ENCODE peak calls at places on chromosomes 13 and 19, in eight cellular contexts. One of them, this sample, is unnamed.

GRCh38 chr19:44925114-44925891 is 10.9 kb downstream of the APOC1 start:
- DNase-seq in fibroblast of mammary gland: peak
- DNase-seq in B cell: no peak
- DNase-seq in non-pigmented ciliary epithelial cell: no peak
- DNase-seq in NCI-H524: no peak
- DNase-seq in stimulated activated CD4-positive, alpha-beta T cell treated with anti-CD3 and anti-CD28 coated beads, Interleukin-4, amount 100 ng/mL, for 24 hours: no peak
- DNase-seq in BE2C: no peak
- DNase-seq in CD8-positive, alpha-beta T cell: no peak
- DNase-seq in this sample: no peak

GRCh38 chr13:50366488-50367174 is 351.4 kb downstream of the KCNRG start:
- DNase-seq in fibroblast of mammary gland: no peak
- DNase-seq in B cell: no peak
- DNase-seq in non-pigmented ciliary epithelial cell: no peak
- DNase-seq in NCI-H524: no peak
- DNase-seq in stimulated activated CD4-positive, alpha-beta T cell treated with anti-CD3 and anti-CD28 coated beads, Interleukin-4, amount 100 ng/mL, for 24 hours: peak
- DNase-seq in BE2C: no peak
- DNase-seq in CD8-positive, alpha-beta T cell: no peak
- DNase-seq in this sample: no peak

GRCh38 chr13:28475916-28476725 is 18.8 kb downstream of the FLT1 start:
- DNase-seq in fibroblast of mammary gland: peak
- DNase-seq in B cell: no peak
- DNase-seq in non-pigmented ciliary epithelial cell: peak
- DNase-seq in NCI-H524: no peak
- DNase-seq in stimulated activated CD4-positive, alpha-beta T cell treated with anti-CD3 and anti-CD28 coated beads, Interleukin-4, amount 100 ng/mL, for 24 hours: no peak
- DNase-seq in BE2C: no peak
- DNase-seq in CD8-positive, alpha-beta T cell: no peak
- DNase-seq in this sample: peak

GRCh38 chr13:113860051-113860471 is 3.8 kb downstream of the GAS6 start:
- DNase-seq in fibroblast of mammary gland: no peak
- DNase-seq in B cell: peak
- DNase-seq in non-pigmented ciliary epithelial cell: no peak
- DNase-seq in NCI-H524: no peak
- DNase-seq in stimulated activated CD4-positive, alpha-beta T cell treated with anti-CD3 and anti-CD28 coated beads, Interleukin-4, amount 100 ng/mL, for 24 hours: no peak
- DNase-seq in BE2C: no peak
- DNase-seq in CD8-positive, alpha-beta T cell: no peak
- DNase-seq in this sample: no peak

GRCh38 chr19:16624236-16624635 is 3.8 kb downstream of the MED26 start:
- DNase-seq in fibroblast of mammary gland: no peak
- DNase-seq in B cell: no peak
- DNase-seq in non-pigmented ciliary epithelial cell: no peak
- DNase-seq in NCI-H524: no peak
- DNase-seq in stimulated activated CD4-positive, alpha-beta T cell treated with anti-CD3 and anti-CD28 coated beads, Interleukin-4, amount 100 ng/mL, for 24 hours: no peak
- DNase-seq in BE2C: no peak
- DNase-seq in CD8-positive, alpha-beta T cell: no peak
- DNase-seq in this sample: no peak

GRCh38 chr19:47598407-47599349 is 10.3 kb upstream of the BICRA start:
- DNase-seq in fibroblast of mammary gland: peak
- DNase-seq in B cell: no peak
- DNase-seq in non-pigmented ciliary epithelial cell: peak
- DNase-seq in NCI-H524: no peak
- DNase-seq in stimulated activated CD4-positive, alpha-beta T cell treated with anti-CD3 and anti-CD28 coated beads, Interleukin-4, amount 100 ng/mL, for 24 hours: no peak
- DNase-seq in BE2C: no peak
- DNase-seq in CD8-positive, alpha-beta T cell: no peak
- DNase-seq in this sample: peak

GRCh38 chr19:14550201-14550754 is 20.9 kb downstream of the TECR start:
- DNase-seq in fibroblast of mammary gland: peak
- DNase-seq in B cell: no peak
- DNase-seq in non-pigmented ciliary epithelial cell: no peak
- DNase-seq in NCI-H524: no peak
- DNase-seq in stimulated activated CD4-positive, alpha-beta T cell treated with anti-CD3 and anti-CD28 coated beads, Interleukin-4, amount 100 ng/mL, for 24 hours: no peak
- DNase-seq in BE2C: peak
- DNase-seq in CD8-positive, alpha-beta T cell: no peak
- DNase-seq in this sample: no peak

GRCh38 chr13:30803791-30804190 is 68.4 kb downstream of the ALOX5AP start:
- DNase-seq in fibroblast of mammary gland: no peak
- DNase-seq in B cell: no peak
- DNase-seq in non-pigmented ciliary epithelial cell: no peak
- DNase-seq in NCI-H524: peak
- DNase-seq in stimulated activated CD4-positive, alpha-beta T cell treated with anti-CD3 and anti-CD28 coated beads, Interleukin-4, amount 100 ng/mL, for 24 hours: no peak
- DNase-seq in BE2C: no peak
- DNase-seq in CD8-positive, alpha-beta T cell: no peak
- DNase-seq in this sample: no peak

GRCh38 chr13:71879129-71879535 is 12.1 kb upstream of the DACH1 start:
- DNase-seq in fibroblast of mammary gland: no peak
- DNase-seq in B cell: no peak
- DNase-seq in non-pigmented ciliary epithelial cell: peak
- DNase-seq in NCI-H524: peak
- DNase-seq in stimulated activated CD4-positive, alpha-beta T cell treated with anti-CD3 and anti-CD28 coated beads, Interleukin-4, amount 100 ng/mL, for 24 hours: no peak
- DNase-seq in BE2C: peak
- DNase-seq in CD8-positive, alpha-beta T cell: no peak
- DNase-seq in this sample: peak

GRCh38 chr13:67557642-67558241 is 327.6 kb upstream of the PCDH9 start:
- DNase-seq in fibroblast of mammary gland: no peak
- DNase-seq in B cell: no peak
- DNase-seq in non-pigmented ciliary epithelial cell: no peak
- DNase-seq in NCI-H524: no peak
- DNase-seq in stimulated activated CD4-positive, alpha-beta T cell treated with anti-CD3 and anti-CD28 coated beads, Interleukin-4, amount 100 ng/mL, for 24 hours: no peak
- DNase-seq in BE2C: no peak
- DNase-seq in CD8-positive, alpha-beta T cell: no peak
- DNase-seq in this sample: no peak

GRCh38 chr13:73075546-73075945 is 16.7 kb downstream of the KLF5 start:
- DNase-seq in fibroblast of mammary gland: no peak
- DNase-seq in B cell: no peak
- DNase-seq in non-pigmented ciliary epithelial cell: no peak
- DNase-seq in NCI-H524: no peak
- DNase-seq in stimulated activated CD4-positive, alpha-beta T cell treated with anti-CD3 and anti-CD28 coated beads, Interleukin-4, amount 100 ng/mL, for 24 hours: no peak
- DNase-seq in BE2C: no peak
- DNase-seq in CD8-positive, alpha-beta T cell: no peak
- DNase-seq in this sample: no peak

GRCh38 chr13:104296301-104296700 is 1230.1 kb upstream of the SLC10A2 start:
- DNase-seq in fibroblast of mammary gland: no peak
- DNase-seq in B cell: no peak
- DNase-seq in non-pigmented ciliary epithelial cell: no peak
- DNase-seq in NCI-H524: no peak
- DNase-seq in stimulated activated CD4-positive, alpha-beta T cell treated with anti-CD3 and anti-CD28 coated beads, Interleukin-4, amount 100 ng/mL, for 24 hours: no peak
- DNase-seq in BE2C: peak
- DNase-seq in CD8-positive, alpha-beta T cell: no peak
- DNase-seq in this sample: no peak

GRCh38 chr13:33213024-33213795 is 72.3 kb downstream of the STARD13 start:
- DNase-seq in fibroblast of mammary gland: no peak
- DNase-seq in B cell: no peak
- DNase-seq in non-pigmented ciliary epithelial cell: no peak
- DNase-seq in NCI-H524: no peak
- DNase-seq in stimulated activated CD4-positive, alpha-beta T cell treated with anti-CD3 and anti-CD28 coated beads, Interleukin-4, amount 100 ng/mL, for 24 hours: no peak
- DNase-seq in BE2C: no peak
- DNase-seq in CD8-positive, alpha-beta T cell: no peak
- DNase-seq in this sample: no peak

GRCh38 chr13:84972907-84973306 is 826.3 kb downstream of the SLITRK6 start:
- DNase-seq in fibroblast of mammary gland: no peak
- DNase-seq in B cell: no peak
- DNase-seq in non-pigmented ciliary epithelial cell: no peak
- DNase-seq in NCI-H524: no peak
- DNase-seq in stimulated activated CD4-positive, alpha-beta T cell treated with anti-CD3 and anti-CD28 coated beads, Interleukin-4, amount 100 ng/mL, for 24 hours: no peak
- DNase-seq in BE2C: no peak
- DNase-seq in CD8-positive, alpha-beta T cell: no peak
- DNase-seq in this sample: no peak

GRCh38 chr19:46824887-46825730 is 25.5 kb downstream of the AP2S1 start:
- DNase-seq in fibroblast of mammary gland: peak
- DNase-seq in B cell: no peak
- DNase-seq in non-pigmented ciliary epithelial cell: no peak
- DNase-seq in NCI-H524: no peak
- DNase-seq in stimulated activated CD4-positive, alpha-beta T cell treated with anti-CD3 and anti-CD28 coated beads, Interleukin-4, amount 100 ng/mL, for 24 hours: no peak
- DNase-seq in BE2C: no peak
- DNase-seq in CD8-positive, alpha-beta T cell: no peak
- DNase-seq in this sample: no peak

GRCh38 chr19:50835785-50836542 is 2.6 kb upstream of the KLK15 start:
- DNase-seq in fibroblast of mammary gland: peak
- DNase-seq in B cell: peak
- DNase-seq in non-pigmented ciliary epithelial cell: peak
- DNase-seq in NCI-H524: peak
- DNase-seq in stimulated activated CD4-positive, alpha-beta T cell treated with anti-CD3 and anti-CD28 coated beads, Interleukin-4, amount 100 ng/mL, for 24 hours: peak
- DNase-seq in BE2C: peak
- DNase-seq in CD8-positive, alpha-beta T cell: peak
- DNase-seq in this sample: peak

GRCh38 chr13:45441633-45442032 is 23.1 kb upstream of the COG3 start:
- DNase-seq in fibroblast of mammary gland: peak
- DNase-seq in B cell: no peak
- DNase-seq in non-pigmented ciliary epithelial cell: no peak
- DNase-seq in NCI-H524: no peak
- DNase-seq in stimulated activated CD4-positive, alpha-beta T cell treated with anti-CD3 and anti-CD28 coated beads, Interleukin-4, amount 100 ng/mL, for 24 hours: no peak
- DNase-seq in BE2C: no peak
- DNase-seq in CD8-positive, alpha-beta T cell: no peak
- DNase-seq in this sample: no peak

GRCh38 chr19:41945135-41945766 is 13.9 kb downstream of the RABAC1 start:
- DNase-seq in fibroblast of mammary gland: no peak
- DNase-seq in B cell: peak
- DNase-seq in non-pigmented ciliary epithelial cell: no peak
- DNase-seq in NCI-H524: no peak
- DNase-seq in stimulated activated CD4-positive, alpha-beta T cell treated with anti-CD3 and anti-CD28 coated beads, Interleukin-4, amount 100 ng/mL, for 24 hours: peak
- DNase-seq in BE2C: no peak
- DNase-seq in CD8-positive, alpha-beta T cell: peak
- DNase-seq in this sample: no peak

GRCh38 chr19:34480971-34481821 is at the start of gene WTIP:
- DNase-seq in fibroblast of mammary gland: peak
- DNase-seq in B cell: no peak
- DNase-seq in non-pigmented ciliary epithelial cell: peak
- DNase-seq in NCI-H524: no peak
- DNase-seq in stimulated activated CD4-positive, alpha-beta T cell treated with anti-CD3 and anti-CD28 coated beads, Interleukin-4, amount 100 ng/mL, for 24 hours: no peak
- DNase-seq in BE2C: no peak
- DNase-seq in CD8-positive, alpha-beta T cell: no peak
- DNase-seq in this sample: peak

GRCh38 chr19:3986260-3987041 is 1.2 kb upstream of the EEF2 start:
- DNase-seq in fibroblast of mammary gland: peak
- DNase-seq in B cell: peak
- DNase-seq in non-pigmented ciliary epithelial cell: no peak
- DNase-seq in NCI-H524: peak
- DNase-seq in stimulated activated CD4-positive, alpha-beta T cell treated with anti-CD3 and anti-CD28 coated beads, Interleukin-4, amount 100 ng/mL, for 24 hours: peak
- DNase-seq in BE2C: peak
- DNase-seq in CD8-positive, alpha-beta T cell: peak
- DNase-seq in this sample: peak

GRCh38 chr13:75541287-75541686 is 3.6 kb upstream of the COMMD6 start:
- DNase-seq in fibroblast of mammary gland: peak
- DNase-seq in B cell: no peak
- DNase-seq in non-pigmented ciliary epithelial cell: no peak
- DNase-seq in NCI-H524: no peak
- DNase-seq in stimulated activated CD4-positive, alpha-beta T cell treated with anti-CD3 and anti-CD28 coated beads, Interleukin-4, amount 100 ng/mL, for 24 hours: no peak
- DNase-seq in BE2C: no peak
- DNase-seq in CD8-positive, alpha-beta T cell: no peak
- DNase-seq in this sample: no peak

GRCh38 chr19:15244106-15244803 is 12.0 kb upstream of the EPHX3 start:
- DNase-seq in fibroblast of mammary gland: no peak
- DNase-seq in B cell: no peak
- DNase-seq in non-pigmented ciliary epithelial cell: no peak
- DNase-seq in NCI-H524: no peak
- DNase-seq in stimulated activated CD4-positive, alpha-beta T cell treated with anti-CD3 and anti-CD28 coated beads, Interleukin-4, amount 100 ng/mL, for 24 hours: no peak
- DNase-seq in BE2C: no peak
- DNase-seq in CD8-positive, alpha-beta T cell: no peak
- DNase-seq in this sample: no peak

GRCh38 chr19:13881692-13882418 is 4.9 kb downstream of the NANOS3 start:
- DNase-seq in fibroblast of mammary gland: peak
- DNase-seq in B cell: no peak
- DNase-seq in non-pigmented ciliary epithelial cell: no peak
- DNase-seq in NCI-H524: no peak
- DNase-seq in stimulated activated CD4-positive, alpha-beta T cell treated with anti-CD3 and anti-CD28 coated beads, Interleukin-4, amount 100 ng/mL, for 24 hours: peak
- DNase-seq in BE2C: no peak
- DNase-seq in CD8-positive, alpha-beta T cell: no peak
- DNase-seq in this sample: no peak

GRCh38 chr13:113357529-113357928 is 6.4 kb downstream of the GRTP1 start:
- DNase-seq in fibroblast of mammary gland: peak
- DNase-seq in B cell: no peak
- DNase-seq in non-pigmented ciliary epithelial cell: peak
- DNase-seq in NCI-H524: no peak
- DNase-seq in stimulated activated CD4-positive, alpha-beta T cell treated with anti-CD3 and anti-CD28 coated beads, Interleukin-4, amount 100 ng/mL, for 24 hours: no peak
- DNase-seq in BE2C: no peak
- DNase-seq in CD8-positive, alpha-beta T cell: no peak
- DNase-seq in this sample: no peak

GRCh38 chr13:75305057-75305456 is 176.9 kb downstream of the TBC1D4 start:
- DNase-seq in fibroblast of mammary gland: no peak
- DNase-seq in B cell: no peak
- DNase-seq in non-pigmented ciliary epithelial cell: no peak
- DNase-seq in NCI-H524: no peak
- DNase-seq in stimulated activated CD4-positive, alpha-beta T cell treated with anti-CD3 and anti-CD28 coated beads, Interleukin-4, amount 100 ng/mL, for 24 hours: no peak
- DNase-seq in BE2C: no peak
- DNase-seq in CD8-positive, alpha-beta T cell: no peak
- DNase-seq in this sample: no peak

GRCh38 chr13:112693831-112694497 is 4.1 kb downstream of the ATP11A start:
- DNase-seq in fibroblast of mammary gland: peak
- DNase-seq in B cell: no peak
- DNase-seq in non-pigmented ciliary epithelial cell: peak
- DNase-seq in NCI-H524: no peak
- DNase-seq in stimulated activated CD4-positive, alpha-beta T cell treated with anti-CD3 and anti-CD28 coated beads, Interleukin-4, amount 100 ng/mL, for 24 hours: no peak
- DNase-seq in BE2C: no peak
- DNase-seq in CD8-positive, alpha-beta T cell: no peak
- DNase-seq in this sample: no peak

GRCh38 chr13:106230450-106230849 is 305.0 kb downstream of the EFNB2 start:
- DNase-seq in fibroblast of mammary gland: peak
- DNase-seq in B cell: no peak
- DNase-seq in non-pigmented ciliary epithelial cell: peak
- DNase-seq in NCI-H524: no peak
- DNase-seq in stimulated activated CD4-positive, alpha-beta T cell treated with anti-CD3 and anti-CD28 coated beads, Interleukin-4, amount 100 ng/mL, for 24 hours: no peak
- DNase-seq in BE2C: no peak
- DNase-seq in CD8-positive, alpha-beta T cell: no peak
- DNase-seq in this sample: no peak

GRCh38 chr13:110915057-110915873 is at the start of gene ANKRD10:
- DNase-seq in fibroblast of mammary gland: peak
- DNase-seq in B cell: peak
- DNase-seq in non-pigmented ciliary epithelial cell: peak
- DNase-seq in NCI-H524: peak
- DNase-seq in stimulated activated CD4-positive, alpha-beta T cell treated with anti-CD3 and anti-CD28 coated beads, Interleukin-4, amount 100 ng/mL, for 24 hours: peak
- DNase-seq in BE2C: peak
- DNase-seq in CD8-positive, alpha-beta T cell: peak
- DNase-seq in this sample: peak

GRCh38 chr19:5308471-5309437 is 31.9 kb downstream of the PTPRS start:
- DNase-seq in fibroblast of mammary gland: peak
- DNase-seq in B cell: no peak
- DNase-seq in non-pigmented ciliary epithelial cell: peak
- DNase-seq in NCI-H524: no peak
- DNase-seq in stimulated activated CD4-positive, alpha-beta T cell treated with anti-CD3 and anti-CD28 coated beads, Interleukin-4, amount 100 ng/mL, for 24 hours: no peak
- DNase-seq in BE2C: peak
- DNase-seq in CD8-positive, alpha-beta T cell: no peak
- DNase-seq in this sample: peak

GRCh38 chr19:38024991-38025716 is 118.1 kb downstream of the SIPA1L3 start:
- DNase-seq in fibroblast of mammary gland: no peak
- DNase-seq in B cell: no peak
- DNase-seq in non-pigmented ciliary epithelial cell: no peak
- DNase-seq in NCI-H524: peak
- DNase-seq in stimulated activated CD4-positive, alpha-beta T cell treated with anti-CD3 and anti-CD28 coated beads, Interleukin-4, amount 100 ng/mL, for 24 hours: no peak
- DNase-seq in BE2C: no peak
- DNase-seq in CD8-positive, alpha-beta T cell: no peak
- DNase-seq in this sample: no peak

GRCh38 chr19:14530005-14530348 is 583 bp downstream of the TECR start:
- DNase-seq in fibroblast of mammary gland: peak
- DNase-seq in B cell: no peak
- DNase-seq in non-pigmented ciliary epithelial cell: no peak
- DNase-seq in NCI-H524: peak
- DNase-seq in stimulated activated CD4-positive, alpha-beta T cell treated with anti-CD3 and anti-CD28 coated beads, Interleukin-4, amount 100 ng/mL, for 24 hours: no peak
- DNase-seq in BE2C: peak
- DNase-seq in CD8-positive, alpha-beta T cell: no peak
- DNase-seq in this sample: no peak

GRCh38 chr19:28454083-28454482 is 758.9 kb downstream of the UQCRFS1 start:
- DNase-seq in fibroblast of mammary gland: no peak
- DNase-seq in B cell: no peak
- DNase-seq in non-pigmented ciliary epithelial cell: no peak
- DNase-seq in NCI-H524: no peak
- DNase-seq in stimulated activated CD4-positive, alpha-beta T cell treated with anti-CD3 and anti-CD28 coated beads, Interleukin-4, amount 100 ng/mL, for 24 hours: no peak
- DNase-seq in BE2C: no peak
- DNase-seq in CD8-positive, alpha-beta T cell: no peak
- DNase-seq in this sample: no peak

GRCh38 chr13:109273326-109273751 is 513.0 kb downstream of the IRS2 start:
- DNase-seq in fibroblast of mammary gland: peak
- DNase-seq in B cell: no peak
- DNase-seq in non-pigmented ciliary epithelial cell: no peak
- DNase-seq in NCI-H524: no peak
- DNase-seq in stimulated activated CD4-positive, alpha-beta T cell treated with anti-CD3 and anti-CD28 coated beads, Interleukin-4, amount 100 ng/mL, for 24 hours: no peak
- DNase-seq in BE2C: no peak
- DNase-seq in CD8-positive, alpha-beta T cell: no peak
- DNase-seq in this sample: no peak

GRCh38 chr19:38774181-38774950 is 1.0 kb upstream of the LGALS7 start:
- DNase-seq in fibroblast of mammary gland: no peak
- DNase-seq in B cell: no peak
- DNase-seq in non-pigmented ciliary epithelial cell: no peak
- DNase-seq in NCI-H524: no peak
- DNase-seq in stimulated activated CD4-positive, alpha-beta T cell treated with anti-CD3 and anti-CD28 coated beads, Interleukin-4, amount 100 ng/mL, for 24 hours: no peak
- DNase-seq in BE2C: no peak
- DNase-seq in CD8-positive, alpha-beta T cell: no peak
- DNase-seq in this sample: no peak